ENCODE peak calls at places on chromosome 1, in six cellular contexts. Z, D, Q, F, H and S are unnamed samples.

GRCh38 chr1:41666991-41667631 is 182.6 kb upstream of the EDN2 start:
- DNase-seq in H (no peak), Q (no peak), D (no peak), Z (no peak), F (peak), S (peak)

GRCh38 chr1:60283690-60284089 is 210.1 kb upstream of the C1orf87 start:
- DNase-seq in H (no peak), D (no peak), Z (peak), F (peak), Q (no peak), S (no peak)

GRCh38 chr1:8736927-8737326 is 80.5 kb downstream of the RERE start:
- DNase-seq in Z (peak), D (no peak), Q (no peak), F (no peak), H (no peak), S (no peak)

GRCh38 chr1:154819628-154820590 is 50.2 kb downstream of the KCNN3 start:
- DNase-seq in Q (no peak), D (no peak), Z (no peak), H (no peak), F (peak), S (no peak)

GRCh38 chr1:40924767-40925166 is 54.7 kb upstream of the CTPS1 start:
- DNase-seq in H (no peak), Z (no peak), Q (no peak), F (no peak), D (no peak), S (no peak)

GRCh38 chr1:28369518-28370219 is at the start of gene PHACTR4:
- DNase-seq in H (peak), Z (peak), F (peak), D (peak), Q (peak), S (peak)

GRCh38 chr1:238141295-238141694 is 250.6 kb upstream of the ZP4 start:
- DNase-seq in Q (no peak), F (no peak), H (no peak), Z (no peak), D (no peak), S (no peak)

GRCh38 chr1:38418195-38419030 is 371.8 kb upstream of the POU3F1 start:
- DNase-seq in D (no peak), F (peak), Z (peak), Q (no peak), H (no peak), S (no peak)

GRCh38 chr1:164748253-164748899 is 189.4 kb downstream of the PBX1 start:
- DNase-seq in F (peak), D (no peak), Q (no peak), Z (peak), H (no peak), S (no peak)

GRCh38 chr1:226608699-226609505 is 60.3 kb downstream of the STUM start:
- DNase-seq in H (peak), F (peak), Q (no peak), D (no peak), Z (peak), S (peak)

GRCh38 chr1:154961207-154961496 is 430 bp downstream of the PYGO2 start:
- DNase-seq in D (no peak), F (no peak), Q (no peak), Z (no peak), H (no peak), S (no peak)

GRCh38 chr1:62333431-62333830 is 14.2 kb upstream of the KANK4 start:
- DNase-seq in F (peak), H (no peak), Q (no peak), Z (no peak), D (no peak), S (peak)

GRCh38 chr1:190365283-190365682 is 112.4 kb downstream of the BRINP3 start:
- DNase-seq in D (no peak), Z (no peak), H (no peak), Q (no peak), F (no peak), S (no peak)

GRCh38 chr1:32770741-32771548 is 46.2 kb downstream of the YARS1 start:
- DNase-seq in D (no peak), Q (no peak), F (no peak), Z (no peak), H (no peak), S (peak)

GRCh38 chr1:89604414-89604735 is 28.5 kb upstream of the LRRC8C start:
- DNase-seq in D (no peak), Z (no peak), F (no peak), Q (no peak), H (no peak), S (no peak)

GRCh38 chr1:6776895-6777294 is 8.4 kb upstream of the CAMTA1 start:
- DNase-seq in D (no peak), Z (no peak), Q (no peak), H (no peak), F (no peak), S (no peak)

GRCh38 chr1:167599839-167600581 is 30.0 kb upstream of the RCSD1 start:
- DNase-seq in H (peak), Q (no peak), F (peak), Z (peak), D (peak), S (no peak)

GRCh38 chr1:57843760-57844159 is 419.9 kb upstream of the DAB1 start:
- DNase-seq in H (no peak), D (no peak), Q (no peak), Z (no peak), F (peak), S (no peak)

GRCh38 chr1:77465139-77465538 is 183.3 kb downstream of the AK5 start:
- DNase-seq in F (no peak), D (no peak), H (no peak), Q (no peak), Z (no peak), S (no peak)

GRCh38 chr1:29453502-29454240 is 217.3 kb downstream of the PTPRU start:
- DNase-seq in Z (peak), Q (no peak), H (peak), F (peak), D (no peak), S (peak)

GRCh38 chr1:151867785-151868403 is 14.4 kb upstream of the THEM5 start:
- DNase-seq in H (no peak), Q (no peak), F (peak), Z (peak), D (no peak), S (no peak)

GRCh38 chr1:155195201-155196102 is 12.2 kb downstream of the THBS3 start:
- DNase-seq in Q (no peak), Z (no peak), F (no peak), D (no peak), H (peak), S (no peak)

GRCh38 chr1:65255088-65256050 is 54.0 kb upstream of the DNAJC6 start:
- DNase-seq in H (no peak), D (no peak), Q (no peak), F (peak), Z (peak), S (no peak)

GRCh38 chr1:148318123-148318899 is 164.8 kb downstream of the PPIAL4G start:
- DNase-seq in Z (no peak), F (peak), D (no peak), H (peak), Q (no peak), S (peak)

GRCh38 chr1:246110343-246111219 is 396.5 kb downstream of the SMYD3 start:
- DNase-seq in Q (no peak), F (peak), H (no peak), D (no peak), Z (no peak), S (no peak)

GRCh38 chr1:231460614-231461013 is 38.5 kb upstream of the EGLN1 start:
- DNase-seq in D (no peak), Z (no peak), F (peak), Q (no peak), H (no peak), S (no peak)

GRCh38 chr1:221274373-221274772 is 395.1 kb downstream of the HLX start:
- DNase-seq in Q (no peak), D (no peak), H (no peak), F (no peak), Z (no peak), S (no peak)

GRCh38 chr1:163361123-163361934 is 39.6 kb downstream of the NUF2 start:
- DNase-seq in F (peak), H (no peak), Q (no peak), D (no peak), Z (no peak), S (no peak)

GRCh38 chr1:67285780-67286488 is 21.7 kb upstream of the IL12RB2 start:
- DNase-seq in F (peak), D (no peak), H (no peak), Z (peak), Q (no peak), S (no peak)

GRCh38 chr1:165070675-165071074 is 285.8 kb downstream of the LMX1A start:
- DNase-seq in Q (no peak), F (no peak), H (no peak), D (no peak), Z (no peak), S (no peak)

GRCh38 chr1:209989525-209989924 is 51.5 kb downstream of the SYT14 start:
- DNase-seq in Q (no peak), Z (peak), D (no peak), F (peak), H (no peak), S (no peak)

GRCh38 chr1:228144213-228145049 is 4.4 kb downstream of the GUK1 start:
- DNase-seq in Q (no peak), Z (no peak), H (no peak), D (no peak), F (no peak), S (no peak)

GRCh38 chr1:2375246-2375922 is 16.0 kb downstream of the MORN1 start:
- DNase-seq in D (peak), Z (no peak), Q (no peak), F (no peak), H (peak), S (peak)

GRCh38 chr1:47507921-47508894 is 70.4 kb downstream of the FOXD2 start:
- DNase-seq in H (peak), Z (no peak), Q (no peak), F (peak), D (peak), S (peak)

DNA sequence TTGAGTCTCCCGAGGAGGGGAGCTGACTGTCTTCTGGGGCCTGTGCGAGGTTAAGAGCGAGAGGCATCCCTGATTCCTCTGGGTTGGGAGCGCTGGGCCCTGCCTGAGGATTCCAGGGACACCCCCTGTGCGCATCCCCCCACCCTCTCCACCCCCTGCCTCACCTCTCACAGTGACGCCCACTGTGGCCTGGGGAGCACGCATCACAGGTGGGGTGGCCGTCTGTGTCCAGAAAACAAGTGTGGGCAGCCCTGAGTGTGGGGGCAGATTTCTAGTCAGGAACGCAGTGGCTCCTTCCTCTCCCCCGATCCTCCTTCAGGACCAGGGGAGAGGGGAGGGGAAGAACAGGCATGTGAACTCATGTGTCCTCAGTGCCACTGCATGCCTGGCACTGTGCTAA is 61.7 kb downstream of the LDLRAD2 start:
- DNase-seq in H (no peak), Z (no peak), D (no peak), F (no peak), Q (no peak), S (no peak)
- H3K4me3 ChIP-seq in H (no peak), Z (no peak), D (no peak), F (no peak), Q (no peak), S (no peak)

GRCh38 chr1:44405804-44406743 is 1.0 kb downstream of the RNF220 start:
- DNase-seq in D (no peak), F (peak), Z (peak), Q (no peak), H (no peak), S (peak)

GRCh38 chr1:44406761-44407429 is 1.8 kb downstream of the RNF220 start:
- DNase-seq in Z (no peak), D (no peak), Q (no peak), F (no peak), H (peak), S (peak)

GRCh38 chr1:44408181-44409018 is 3.3 kb downstream of the RNF220 start:
- DNase-seq in Z (no peak), D (no peak), H (peak), F (peak), Q (no peak), S (no peak)

GRCh38 chr1:44409019-44409602 is 4.1 kb downstream of the RNF220 start:
- DNase-seq in F (no peak), Q (no peak), D (no peak), Z (no peak), H (no peak), S (no peak)

DNA sequence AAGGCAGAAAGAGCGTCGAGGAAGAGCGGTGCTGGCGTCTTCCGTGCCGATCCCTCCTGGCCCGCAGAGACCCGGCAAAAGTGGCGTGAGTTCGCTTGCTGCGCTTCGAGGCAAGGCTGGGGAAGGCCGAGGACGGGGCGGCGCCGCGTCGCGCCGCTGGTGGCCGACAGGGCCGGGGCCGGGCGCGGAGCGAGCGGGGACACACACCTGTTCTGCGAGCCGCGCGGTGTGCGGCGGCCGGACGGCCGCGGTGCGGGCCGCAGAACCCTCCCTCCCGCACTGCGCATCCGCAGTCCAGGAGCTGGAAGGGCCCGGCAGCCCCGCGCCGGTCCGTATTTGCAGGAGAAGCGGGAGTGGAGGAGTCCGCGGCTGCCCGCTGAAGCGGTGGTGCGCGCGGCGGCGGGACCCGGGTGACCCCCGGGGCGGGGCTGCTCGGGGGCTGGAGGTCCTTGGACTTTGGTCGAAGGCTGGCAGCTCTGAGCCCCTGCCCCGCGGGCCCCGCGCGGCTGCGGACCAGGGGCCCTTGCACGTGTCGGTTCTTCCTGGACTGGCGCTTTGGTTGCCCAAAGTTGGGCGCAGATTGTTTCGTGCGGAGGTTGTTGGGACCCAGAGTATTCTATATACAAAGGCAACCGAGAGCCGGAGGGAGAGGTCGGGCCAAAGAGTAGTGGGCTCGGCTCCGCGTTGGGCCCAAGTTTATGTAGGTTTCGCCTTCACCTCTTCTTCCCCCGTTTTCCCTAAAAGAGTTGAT is 2.5 kb downstream of the RNF220 start:
- DNase-seq in Z (no peak), D (no peak), H (peak), Q (no peak), F (no peak), S (peak)
- H3K4me3 ChIP-seq in Z (no peak), D (no peak), H (no peak), Q (peak), F (no peak), S (no peak)

GRCh38 chr1:159943908-159944622 is 1.3 kb downstream of the IGSF9 start:
- DNase-seq in Z (no peak), H (no peak), F (no peak), D (peak), Q (no peak), S (peak)

GRCh38 chr1:159944623-159945455 is 574 bp downstream of the IGSF9 start:
- DNase-seq in F (no peak), Q (no peak), Z (no peak), D (peak), H (no peak), S (peak)

GRCh38 chr1:159946242-159947187 is 1.1 kb upstream of the IGSF9 start:
- DNase-seq in D (peak), H (no peak), F (no peak), Q (no peak), Z (no peak), S (peak)

GRCh38 chr1:159947942-159948341 is 2.5 kb upstream of the IGSF9 start:
- DNase-seq in D (no peak), F (no peak), Q (no peak), H (no peak), Z (no peak), S (no peak)

GRCh38 chr1:159945483-159946241 is at the start of gene IGSF9:
- DNase-seq in H (peak), F (peak), Z (peak), Q (no peak), D (peak), S (peak)
- H3K4me3 ChIP-seq in H (peak), F (peak), Z (peak), Q (peak), D (peak), S (peak)

GRCh38 chr1:63855942-63856341 is 82.1 kb downstream of the ROR1 start:
- DNase-seq in D (no peak), H (no peak), F (no peak), Z (no peak), Q (no peak), S (no peak)

GRCh38 chr1:63857478-63857877 is 83.7 kb downstream of the ROR1 start:
- DNase-seq in D (no peak), Z (no peak), F (no peak), H (no peak), Q (no peak), S (no peak)

GRCh38 chr1:63859480-63860275 is 85.9 kb downstream of the ROR1 start:
- DNase-seq in Z (no peak), Q (no peak), F (no peak), D (no peak), H (no peak), S (no peak)

GRCh38 chr1:63856924-63857323 is 83.1 kb downstream of the ROR1 start:
- DNase-seq in F (no peak), Z (no peak), Q (no peak), H (no peak), D (no peak), S (no peak)

GRCh38 chr1:63858153-63858552 is 84.3 kb downstream of the ROR1 start:
- DNase-seq in Z (no peak), H (no peak), D (no peak), Q (no peak), F (no peak), S (no peak)
- H3K4me3 ChIP-seq in Z (no peak), H (no peak), D (no peak), Q (no peak), F (no peak), S (no peak)

GRCh38 chr1:24502168-24503002 is at the start of gene RCAN3:
- DNase-seq in Q (peak), D (peak), Z (peak), F (peak), H (peak), S (peak)

GRCh38 chr1:24503870-24504523 is 1.4 kb downstream of the RCAN3 start:
- DNase-seq in Z (no peak), Q (no peak), D (peak), H (no peak), F (no peak), S (no peak)

GRCh38 chr1:24503003-24503751 is 541 bp downstream of the RCAN3 start:
- DNase-seq in Q (no peak), D (peak), Z (no peak), F (no peak), H (no peak), S (peak)

GRCh38 chr1:24505816-24506215 is 3.2 kb downstream of the RCAN3 start:
- DNase-seq in H (no peak), Z (no peak), D (peak), Q (no peak), F (no peak), S (no peak)

GRCh38 chr1:24504560-24504959 is 1.9 kb downstream of the RCAN3 start:
- DNase-seq in H (no peak), D (no peak), F (no peak), Q (no peak), Z (no peak), S (no peak)
- H3K4me3 ChIP-seq in H (no peak), D (no peak), F (no peak), Q (no peak), Z (no peak), S (no peak)

GRCh38 chr1:219372916-219373615 is 199.4 kb downstream of the LYPLAL1 start:
- DNase-seq in H (no peak), Z (no peak), D (no peak), F (no peak), Q (no peak), S (no peak)
- H3K4me3 ChIP-seq in H (no peak), Z (no peak), D (no peak), F (no peak), Q (no peak), S (no peak)

GRCh38 chr1:186835448-186835847 is 6.7 kb downstream of the PLA2G4A start:
- DNase-seq in D (no peak), Z (no peak), H (no peak), F (no peak), Q (no peak), S (no peak)

GRCh38 chr1:186828612-186829542 is at the start of gene PLA2G4A:
- DNase-seq in H (peak), Q (no peak), D (peak), F (peak), Z (peak), S (peak)

GRCh38 chr1:186834405-186834958 is 5.7 kb downstream of the PLA2G4A start:
- DNase-seq in Z (no peak), H (no peak), Q (no peak), F (no peak), D (no peak), S (no peak)

GRCh38 chr1:186829679-186830587 is 1.2 kb downstream of the PLA2G4A start:
- DNase-seq in Q (no peak), D (no peak), H (no peak), Z (no peak), F (no peak), S (no peak)
- H3K4me3 ChIP-seq in Q (peak), D (no peak), H (no peak), Z (peak), F (peak), S (peak)

DNA sequence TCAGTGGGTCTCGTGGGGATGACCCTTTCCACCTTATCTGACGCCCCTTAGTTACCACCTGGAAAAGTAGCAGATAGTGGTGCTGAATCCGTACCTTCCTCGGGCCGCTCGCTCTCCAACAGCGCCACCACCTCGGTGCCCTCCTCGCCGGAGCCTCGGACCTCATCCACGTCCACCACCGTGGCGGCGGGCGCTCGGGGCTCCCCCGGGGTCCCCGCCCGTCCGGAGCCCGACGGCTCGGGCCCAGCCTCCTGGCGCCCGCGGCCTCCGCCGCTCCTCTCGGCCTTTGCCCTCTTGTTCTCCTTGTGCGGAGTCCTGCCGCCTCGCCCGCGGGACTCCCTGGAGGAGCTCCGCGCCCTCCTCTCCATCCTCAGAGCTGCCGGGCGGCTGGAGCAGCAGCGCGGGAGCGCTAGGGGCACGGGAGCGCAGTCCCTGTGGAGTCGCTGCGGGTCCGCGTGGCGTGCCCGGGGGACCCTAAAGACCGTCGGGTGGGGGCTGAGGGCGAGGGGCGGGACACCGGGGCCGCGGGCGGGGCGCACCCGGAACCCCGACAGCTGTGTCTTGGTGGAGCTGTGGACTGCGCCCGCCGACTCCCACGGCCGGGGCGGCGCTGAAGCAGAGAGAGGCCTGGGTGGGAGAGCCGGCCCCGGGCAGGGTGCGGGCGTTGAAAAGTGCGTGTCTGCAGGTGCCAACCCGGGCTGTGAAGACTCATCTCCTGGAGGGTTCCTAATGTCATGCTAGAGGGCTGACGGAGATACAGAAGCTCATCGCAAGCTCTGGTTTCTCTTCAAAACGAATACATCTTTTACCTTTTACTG is at the start of gene NPHS2:
- DNase-seq in Z (no peak), D (no peak), H (no peak), Q (no peak), F (no peak), S (no peak)
- H3K4me3 ChIP-seq in Z (no peak), D (no peak), H (peak), Q (no peak), F (no peak), S (no peak)